ENCODE peak calls at places on chromosomes 4 and X, in six cellular contexts. One of them, this sample, is unnamed. For H3K9me3, the result is how much of the 10 kb centered on the place peaks cover.

GRCh38 chr4:185122681-185123345 is 20.3 kb upstream of the SLC25A4 start:
- DNase-seq in HCT116: no peak
- DNase-seq in GM23248: no peak
- DNase-seq in OCI-LY7: no peak
- DNase-seq in SK-N-SH: no peak
- DNase-seq in neural progenitor cell: no peak
- DNase-seq in this sample: no peak

GRCh38 chrX:50707376-50707775 is 106.6 kb downstream of the SHROOM4 start:
- DNase-seq in HCT116: no peak
- DNase-seq in GM23248: no peak
- DNase-seq in OCI-LY7: no peak
- DNase-seq in SK-N-SH: no peak
- DNase-seq in neural progenitor cell: no peak
- DNase-seq in this sample: peak

GRCh38 chrX:12480956-12481355 is 310.3 kb upstream of the PRPS2 start:
- DNase-seq in HCT116: no peak
- DNase-seq in GM23248: no peak
- DNase-seq in OCI-LY7: no peak
- DNase-seq in SK-N-SH: no peak
- DNase-seq in neural progenitor cell: no peak
- DNase-seq in this sample: no peak

GRCh38 chr4:173767650-173768049 is 237.6 kb upstream of the HAND2 start:
- DNase-seq in HCT116: no peak
- DNase-seq in GM23248: no peak
- DNase-seq in OCI-LY7: no peak
- DNase-seq in SK-N-SH: no peak
- DNase-seq in neural progenitor cell: no peak
- DNase-seq in this sample: no peak

GRCh38 chrX:78708171-78708570 is 39.3 kb upstream of the LPAR4 start:
- DNase-seq in HCT116: no peak
- DNase-seq in GM23248: peak
- DNase-seq in OCI-LY7: no peak
- DNase-seq in SK-N-SH: peak
- DNase-seq in neural progenitor cell: peak
- DNase-seq in this sample: peak

GRCh38 chr4:77618383-77619241 is 13.0 kb downstream of the CXCL13 start:
- DNase-seq in HCT116: peak
- DNase-seq in GM23248: peak
- DNase-seq in OCI-LY7: peak
- DNase-seq in SK-N-SH: peak
- DNase-seq in neural progenitor cell: peak
- DNase-seq in this sample: peak

GRCh38 chr4:88531549-88531948 is 8.0 kb upstream of the PYURF start:
- DNase-seq in HCT116: no peak
- DNase-seq in GM23248: peak
- DNase-seq in OCI-LY7: no peak
- DNase-seq in SK-N-SH: no peak
- DNase-seq in neural progenitor cell: no peak
- DNase-seq in this sample: no peak

GRCh38 chrX:323721-324628 is 5.4 kb upstream of the GTPBP6 start:
- DNase-seq in HCT116: peak
- DNase-seq in GM23248: peak
- DNase-seq in OCI-LY7: peak
- DNase-seq in SK-N-SH: peak
- DNase-seq in neural progenitor cell: peak
- DNase-seq in this sample: peak

GRCh38 chr4:56705373-56705772 is 24.3 kb upstream of the HOPX start:
- DNase-seq in HCT116: no peak
- DNase-seq in GM23248: no peak
- DNase-seq in OCI-LY7: no peak
- DNase-seq in SK-N-SH: no peak
- DNase-seq in neural progenitor cell: no peak
- DNase-seq in this sample: no peak

GRCh38 chr4:27154706-27155105 is 294.1 kb downstream of the STIM2 start:
- DNase-seq in HCT116: no peak
- DNase-seq in GM23248: peak
- DNase-seq in OCI-LY7: no peak
- DNase-seq in SK-N-SH: no peak
- DNase-seq in neural progenitor cell: no peak
- DNase-seq in this sample: peak

GRCh38 chr4:62548108-62548524 is 1348.0 kb downstream of the ADGRL3 start:
- DNase-seq in HCT116: no peak
- DNase-seq in GM23248: no peak
- DNase-seq in OCI-LY7: no peak
- DNase-seq in SK-N-SH: no peak
- DNase-seq in neural progenitor cell: peak
- DNase-seq in this sample: no peak

GRCh38 chr4:184860018-184860530 is 34.3 kb upstream of the ACSL1 start:
- DNase-seq in HCT116: no peak
- DNase-seq in GM23248: no peak
- DNase-seq in OCI-LY7: no peak
- DNase-seq in SK-N-SH: no peak
- DNase-seq in neural progenitor cell: no peak
- DNase-seq in this sample: no peak

GRCh38 chr4:182619659-182620058 is 297.5 kb downstream of the DCTD start:
- DNase-seq in HCT116: no peak
- DNase-seq in GM23248: no peak
- DNase-seq in OCI-LY7: no peak
- DNase-seq in SK-N-SH: no peak
- DNase-seq in neural progenitor cell: no peak
- DNase-seq in this sample: no peak

GRCh38 chrX:10119399-10119990 is 37.3 kb upstream of the CLCN4 start:
- DNase-seq in HCT116: peak
- DNase-seq in GM23248: peak
- DNase-seq in OCI-LY7: peak
- DNase-seq in SK-N-SH: peak
- DNase-seq in neural progenitor cell: peak
- DNase-seq in this sample: peak

DNA sequence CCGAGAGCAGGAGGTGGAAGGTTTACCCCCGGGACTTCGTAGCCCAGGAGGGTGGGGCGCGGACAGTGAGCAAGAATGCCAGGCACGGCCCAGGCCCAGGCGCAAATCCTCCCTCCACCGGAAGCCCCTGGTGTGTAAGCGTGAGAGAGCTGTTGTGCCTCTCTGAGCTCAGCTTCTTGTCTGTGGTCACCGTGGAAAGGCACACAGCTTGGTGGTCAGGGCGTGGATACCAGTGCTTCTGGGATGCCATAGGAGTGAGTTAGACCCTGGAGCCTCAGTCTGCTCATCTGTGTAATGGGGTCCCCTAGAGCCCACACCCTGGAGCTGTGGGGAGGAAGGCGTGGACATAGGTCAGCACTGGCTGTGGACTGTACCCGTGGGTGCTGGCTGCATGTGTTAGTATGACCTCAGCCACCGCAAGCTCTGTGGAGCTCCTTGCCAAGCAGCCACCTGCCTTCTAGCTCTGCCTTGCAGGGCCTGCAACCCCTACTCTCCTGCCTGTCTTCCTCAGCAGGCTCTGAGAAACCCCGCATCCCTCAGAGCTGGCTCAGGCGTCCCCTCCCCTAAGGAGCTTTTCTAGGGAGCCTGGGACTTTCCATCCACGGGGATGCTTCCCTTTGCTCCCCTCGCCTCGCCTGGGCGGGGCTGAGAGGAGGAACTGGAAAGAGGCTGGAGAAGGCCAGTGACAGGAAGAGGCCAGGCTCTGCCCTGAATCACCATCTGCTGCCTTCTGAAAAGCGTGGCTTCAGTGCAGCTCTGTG is 28.0 kb upstream of the AFAP1 start:
- DNase-seq in HCT116: no peak
- DNase-seq in GM23248: peak
- DNase-seq in OCI-LY7: no peak
- DNase-seq in SK-N-SH: no peak
- DNase-seq in neural progenitor cell: no peak
- DNase-seq in this sample: no peak
- TF ChIP-seq EZH2phosphoT487 in HCT116: no peak
- TF ChIP-seq EZH2phosphoT487 in GM23248: no peak
- TF ChIP-seq EZH2phosphoT487 in OCI-LY7: no peak
- TF ChIP-seq EZH2phosphoT487 in SK-N-SH: no peak
- TF ChIP-seq EZH2phosphoT487 in neural progenitor cell: no peak
- TF ChIP-seq EZH2phosphoT487 in this sample: no peak

GRCh38 chr4:36198861-36199260 is 45.5 kb downstream of the ARAP2 start:
- DNase-seq in HCT116: no peak
- DNase-seq in GM23248: no peak
- DNase-seq in OCI-LY7: no peak
- DNase-seq in SK-N-SH: no peak
- DNase-seq in neural progenitor cell: no peak
- DNase-seq in this sample: no peak
- H3K27ac ChIP-seq in HCT116: no peak
- H3K27ac ChIP-seq in GM23248: no peak
- H3K27ac ChIP-seq in OCI-LY7: no peak
- H3K27ac ChIP-seq in SK-N-SH: no peak
- H3K27ac ChIP-seq in neural progenitor cell: no peak
- H3K27ac ChIP-seq in this sample: no peak

GRCh38 chrX:76555816-76556215 is 128.3 kb downstream of the MAGEE1 start:
- DNase-seq in HCT116: peak
- DNase-seq in GM23248: peak
- DNase-seq in OCI-LY7: peak
- DNase-seq in SK-N-SH: peak
- DNase-seq in neural progenitor cell: peak
- DNase-seq in this sample: peak
- H3K9me3 ChIP-seq in HCT116: under half
- H3K9me3 ChIP-seq in GM23248: under half
- H3K9me3 ChIP-seq in OCI-LY7: under half
- H3K9me3 ChIP-seq in SK-N-SH: under half
- H3K9me3 ChIP-seq in neural progenitor cell: under half
- H3K9me3 ChIP-seq in this sample: under half

GRCh38 chrX:47807548-47807947 is 29.2 kb upstream of the ZNF81 start:
- DNase-seq in HCT116: no peak
- DNase-seq in GM23248: no peak
- DNase-seq in OCI-LY7: no peak
- DNase-seq in SK-N-SH: no peak
- DNase-seq in neural progenitor cell: peak
- DNase-seq in this sample: no peak
- TF ChIP-seq EZH2phosphoT487 in HCT116: no peak
- TF ChIP-seq EZH2phosphoT487 in GM23248: no peak
- TF ChIP-seq EZH2phosphoT487 in OCI-LY7: no peak
- TF ChIP-seq EZH2phosphoT487 in SK-N-SH: no peak
- TF ChIP-seq EZH2phosphoT487 in neural progenitor cell: no peak
- TF ChIP-seq EZH2phosphoT487 in this sample: no peak

DNA sequence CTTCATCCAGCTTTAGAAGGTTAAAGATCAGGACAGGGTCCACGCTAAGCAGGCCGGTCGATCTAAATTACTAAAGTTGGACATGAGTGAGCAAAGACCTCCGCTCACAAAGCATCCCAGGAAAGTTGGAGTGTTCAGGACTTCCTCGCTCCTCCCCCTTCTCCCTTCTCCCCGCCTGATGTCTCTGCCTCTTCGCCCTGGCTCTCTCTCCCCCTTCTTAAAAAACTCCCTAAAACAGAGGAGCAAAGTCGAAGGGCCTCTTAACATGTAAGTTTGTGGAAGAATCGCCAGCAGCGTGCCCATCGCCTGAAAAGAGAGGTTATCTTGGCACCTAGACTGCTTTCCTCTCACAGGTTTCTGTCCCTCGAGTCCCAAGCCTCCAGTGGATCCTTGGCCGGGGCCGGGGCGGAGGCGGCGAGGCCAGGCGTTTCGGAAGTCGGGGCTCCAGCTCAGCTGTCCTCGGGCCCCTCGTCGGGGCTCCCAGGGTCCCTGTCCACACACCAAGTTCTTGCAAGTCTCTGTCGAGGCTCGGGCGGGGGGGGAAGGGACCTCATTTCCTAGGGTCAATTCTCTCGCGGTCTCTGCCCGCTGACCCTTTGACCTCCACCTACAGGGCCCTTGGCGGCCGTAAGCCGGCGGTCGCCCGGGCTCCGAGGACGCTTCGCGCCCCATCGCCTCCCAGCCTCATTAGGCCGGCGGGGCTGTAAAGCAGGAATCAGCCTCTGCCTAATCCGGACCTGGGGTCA is 7.6 kb downstream of the ZIC3 start:
- DNase-seq in HCT116: no peak
- DNase-seq in GM23248: no peak
- DNase-seq in OCI-LY7: no peak
- DNase-seq in SK-N-SH: no peak
- DNase-seq in neural progenitor cell: peak
- DNase-seq in this sample: no peak
- H3K27ac ChIP-seq in HCT116: no peak
- H3K27ac ChIP-seq in GM23248: no peak
- H3K27ac ChIP-seq in OCI-LY7: no peak
- H3K27ac ChIP-seq in SK-N-SH: no peak
- H3K27ac ChIP-seq in neural progenitor cell: no peak
- H3K27ac ChIP-seq in this sample: no peak

DNA sequence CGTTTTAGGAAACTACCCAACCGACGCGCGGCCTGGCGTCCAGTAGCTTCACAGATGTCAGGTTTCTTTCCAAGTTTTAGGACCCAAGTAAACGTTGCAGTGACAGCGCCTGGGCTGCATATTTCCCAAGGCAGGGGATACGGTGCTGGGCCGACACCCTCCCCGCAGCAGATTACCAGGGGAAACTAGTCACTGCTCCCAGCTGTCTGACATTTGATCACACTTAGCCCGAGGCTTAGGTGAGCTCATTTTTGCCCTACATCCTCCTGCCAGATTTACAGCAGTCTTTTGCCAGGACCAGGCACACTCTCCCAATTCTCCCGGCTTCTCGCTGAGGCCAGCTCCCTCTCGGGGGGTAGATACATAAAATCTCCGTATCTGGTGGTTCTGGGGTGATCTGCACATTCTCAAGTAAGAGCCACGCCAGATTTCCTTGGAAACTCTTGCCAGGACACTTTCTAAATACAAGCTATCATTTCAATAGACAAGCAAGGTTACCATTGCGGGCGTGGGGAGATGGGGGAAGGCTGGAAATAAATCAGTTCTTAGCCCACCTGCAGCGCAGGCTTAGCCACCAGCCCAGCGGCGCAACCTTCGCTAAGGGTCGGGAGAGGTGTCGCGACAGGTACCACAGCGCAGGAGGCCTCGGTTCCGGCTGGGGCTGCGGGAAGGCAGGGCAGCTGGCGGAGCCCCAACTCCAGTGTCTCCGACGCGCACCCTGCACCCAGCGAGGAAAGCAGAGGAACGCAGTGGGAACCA is 2.5 kb upstream of the SOX3 start:
- DNase-seq in HCT116: no peak
- DNase-seq in GM23248: no peak
- DNase-seq in OCI-LY7: no peak
- DNase-seq in SK-N-SH: peak
- DNase-seq in neural progenitor cell: peak
- DNase-seq in this sample: no peak
- H3K9me3 ChIP-seq in HCT116: under half
- H3K9me3 ChIP-seq in GM23248: under half
- H3K9me3 ChIP-seq in OCI-LY7: under half
- H3K9me3 ChIP-seq in SK-N-SH: under half
- H3K9me3 ChIP-seq in neural progenitor cell: under half
- H3K9me3 ChIP-seq in this sample: under half

This sample was measured in hepatocyte.